ENCODE peak calls at places on chromosomes 5 and 9, in ten cellular contexts. K, M, L, E, T, J, F, B, R and U are unnamed samples.

GRCh38 chr5:137234973-137235943 is 263.9 kb downstream of the SPOCK1 start:
- DNase-seq in K (no peak), M (no peak), L (no peak), E (no peak), T (no peak), J (peak; percentile 98), F (no peak), B (no peak), R (no peak), U (no peak)

GRCh38 chr9:91714874-91715615 is 235.0 kb downstream of the ROR2 start:
- DNase-seq in K (peak; percentile 15), M (no peak), L (no peak), E (no peak), T (no peak), J (no peak), F (no peak), B (no peak), R (no peak), U (no peak)

GRCh38 chr9:84411647-84412267 is 71.2 kb upstream of the SLC28A3 start:
- DNase-seq in K (no peak), M (no peak), L (no peak), E (no peak), T (no peak), J (no peak), F (no peak), B (no peak), R (no peak), U (no peak)

GRCh38 chr9:35162605-35163315 is 951 bp downstream of the UNC13B start:
- DNase-seq in K (no peak), M (no peak), L (no peak), E (no peak), T (no peak), J (no peak), F (no peak), B (no peak), R (no peak), U (no peak)

GRCh38 chr9:69519470-69520240 is 152.5 kb downstream of the APBA1 start:
- DNase-seq in K (no peak), M (no peak), L (no peak), E (no peak), T (no peak), J (no peak), F (no peak), B (no peak), R (no peak), U (no peak)

GRCh38 chr5:157290981-157291711 is 25.2 kb downstream of the CYFIP2 start:
- DNase-seq in K (no peak), M (no peak), L (no peak), E (no peak), T (no peak), J (peak; percentile 23), F (no peak), B (no peak), R (no peak), U (no peak)

GRCh38 chr9:71937070-71937625 is 25.7 kb downstream of the C9orf85 start:
- DNase-seq in K (no peak), M (no peak), L (no peak), E (no peak), T (no peak), J (peak; percentile 72), F (no peak), B (no peak), R (no peak), U (no peak)

GRCh38 chr5:1184163-1184470 is 17.3 kb upstream of the SLC6A19 start:
- DNase-seq in K (no peak), M (no peak), L (no peak), E (no peak), T (no peak), J (no peak), F (no peak), B (no peak), R (no peak), U (no peak)

GRCh38 chr9:72315089-72315509 is 49.9 kb downstream of the ZFAND5 start:
- DNase-seq in K (peak; percentile 28), M (peak; percentile 60), L (no peak), E (no peak), T (peak; percentile 31), J (no peak), F (no peak), B (peak; percentile 50), R (no peak), U (no peak)

GRCh38 chr5:16539169-16539666 is 73.6 kb upstream of the ZNF622 start:
- DNase-seq in K (no peak), M (no peak), L (no peak), E (no peak), T (no peak), J (peak; percentile 91), F (no peak), B (no peak), R (no peak), U (no peak)

GRCh38 chr5:92409131-92409530 is 1026.0 kb upstream of the ARRDC3 start:
- DNase-seq in K (no peak), M (no peak), L (no peak), E (no peak), T (no peak), J (peak; percentile 26), F (no peak), B (no peak), R (no peak), U (no peak)

GRCh38 chr9:79623799-79624721 is 52.3 kb downstream of the TLE4 start:
- DNase-seq in K (no peak), M (no peak), L (peak; percentile 57), E (no peak), T (no peak), J (peak; percentile 92), F (no peak), B (no peak), R (no peak), U (no peak)